ENCODE peak calls at places on chromosomes 6 and 20, in ten cellular contexts. X is uterus; E is BJ; B is stomach; W is spleen; V is esophagus squamous epithelium; J is left lung; U is HepG2; F is CD4-positive, alpha-beta memory T cell; A is psoas muscle. S is an unnamed sample.

GRCh38 chr20:19260412-19261090 is 48.1 kb downstream of the SLC24A3 start:
- DNase-seq in X (no peak), E (peak; percentile 44), B (no peak), W (no peak), V (no peak), J (no peak), U (no peak), F (no peak), A (no peak), S (peak; percentile 54)

GRCh38 chr6:39294133-39294532 is 20.1 kb downstream of the KCNK17 start:
- DNase-seq in X (no peak), E (no peak), B (no peak), W (no peak), V (no peak), J (no peak), U (no peak), F (no peak), A (no peak), S (no peak)

GRCh38 chr6:38131527-38131965 is 312.0 kb downstream of the ZFAND3 start:
- DNase-seq in X (no peak), E (peak; percentile 94), B (no peak), W (no peak), V (no peak), J (no peak), U (no peak), F (no peak), A (no peak), S (peak; percentile 97)

GRCh38 chr6:84093405-84094049 is 60.0 kb downstream of the MRAP2 start:
- DNase-seq in X (no peak), E (no peak), B (no peak), W (no peak), V (no peak), J (no peak), U (no peak), F (no peak), A (no peak), S (no peak)

GRCh38 chr20:51108638-51109363 is 85.9 kb upstream of the KCNG1 start:
- DNase-seq in X (no peak), E (no peak), B (no peak), W (peak; percentile 55), V (no peak), J (no peak), U (no peak), F (no peak), A (no peak), S (no peak)

GRCh38 chr20:2283706-2284423 is 11.9 kb upstream of the TGM3 start:
- DNase-seq in X (no peak), E (no peak), B (no peak), W (no peak), V (no peak), J (no peak), U (no peak), F (no peak), A (no peak), S (no peak)

GRCh38 chr6:98633886-98634285 is 200.5 kb upstream of the POU3F2 start:
- DNase-seq in X (no peak), E (no peak), B (no peak), W (no peak), V (no peak), J (no peak), U (no peak), F (no peak), A (no peak), S (no peak)

GRCh38 chr6:52420668-52421358 is 671 bp downstream of the EFHC1 start:
- DNase-seq in X (no peak), E (no peak), B (no peak), W (peak; percentile 79), V (no peak), J (peak; percentile 17), U (peak; percentile 76), F (no peak), A (no peak), S (no peak)

GRCh38 chr6:166721576-166721975 is 94.5 kb upstream of the RPS6KA2 start:
- DNase-seq in X (no peak), E (no peak), B (no peak), W (no peak), V (no peak), J (no peak), U (no peak), F (no peak), A (no peak), S (no peak)

DNA sequence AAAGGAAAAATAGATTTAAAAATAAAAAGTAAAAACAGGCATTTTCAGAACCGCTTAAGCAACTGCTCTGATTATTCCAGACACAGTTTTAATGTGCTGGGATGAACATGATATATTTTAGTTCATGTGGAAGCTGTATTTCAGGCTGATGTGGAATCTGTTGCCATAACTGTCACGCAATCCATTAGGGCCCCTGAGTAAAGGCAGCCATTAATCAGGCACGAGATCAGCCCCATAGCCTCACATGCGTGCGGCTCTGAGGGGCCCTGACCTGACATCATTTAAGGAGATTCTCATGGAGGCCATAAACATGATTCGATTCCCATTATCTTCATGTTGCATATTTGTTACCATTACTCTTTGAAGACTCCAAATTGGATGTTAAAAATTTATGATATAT is 89.5 kb downstream of the SOBP start:
- DNase-seq in X (no peak), E (no peak), B (no peak), W (no peak), V (no peak), J (no peak), U (no peak), F (no peak), A (no peak), S (no peak)
- H3K4me3 ChIP-seq in X (no peak overlapping the region), E (no peak overlapping the region), B (no peak overlapping the region), W (no peak overlapping the region), V (no peak overlapping the region), J (no peak overlapping the region), U (no peak overlapping the region), F (no peak overlapping the region), A (no peak overlapping the region), S (no peak overlapping the region)

GRCh38 chr6:97055743-97056142 is 131.2 kb downstream of the KLHL32 start:
- DNase-seq in X (no peak), E (no peak), B (no peak), W (no peak), V (no peak), J (no peak), U (no peak), F (no peak), A (no peak), S (no peak)
- H3K4me3 ChIP-seq in X (no peak overlapping the region), E (no peak overlapping the region), B (no peak overlapping the region), W (no peak overlapping the region), V (no peak overlapping the region), J (no peak overlapping the region), U (no peak overlapping the region), F (no peak overlapping the region), A (no peak overlapping the region), S (no peak overlapping the region)

DNA sequence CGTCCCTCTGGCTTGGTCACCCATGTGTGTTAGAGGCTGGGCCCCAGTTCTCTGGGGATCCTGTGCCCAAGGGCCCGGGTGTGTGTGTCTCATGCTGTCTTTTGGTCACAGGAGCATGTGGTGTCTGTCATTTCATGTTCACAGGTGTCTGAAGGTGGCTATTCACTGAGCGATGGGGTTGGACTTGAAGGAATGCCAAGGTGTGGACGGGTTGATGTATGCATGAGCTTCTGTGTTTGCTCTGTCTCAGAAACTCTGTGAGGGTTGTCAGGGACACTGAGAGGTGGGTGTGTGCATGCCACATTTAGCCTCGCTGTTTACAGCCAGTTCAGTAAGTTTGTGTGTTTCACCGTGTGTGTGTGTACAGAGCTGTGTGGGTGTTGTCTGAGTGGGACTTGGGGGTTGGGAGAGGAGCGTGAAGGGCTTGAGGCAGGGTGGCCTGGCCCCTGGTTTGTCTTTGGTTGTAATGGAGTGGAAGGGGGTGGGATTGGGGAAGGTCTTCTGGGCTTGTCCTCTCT is 1.2 kb downstream of the DDR1 start:
- DNase-seq in X (no peak), E (no peak), B (peak; percentile 48), W (peak; percentile 59), V (no peak), J (no peak), U (peak; percentile 70), F (no peak), A (no peak), S (peak; percentile 21)
- H3K4me3 ChIP-seq in X (peak overlapping the region; percentile 86), E (peak overlapping the region; percentile 60), B (peak overlapping the region; percentile 80), W (peak overlapping the region; percentile 63), V (peak overlapping the region; percentile 97), J (peak overlapping the region; percentile 60), U (peak overlapping the region; percentile 91), F (peak overlapping the region; percentile 17), A (peak overlapping the region; percentile 78), S (peak overlapping the region; percentile 78)

DNA sequence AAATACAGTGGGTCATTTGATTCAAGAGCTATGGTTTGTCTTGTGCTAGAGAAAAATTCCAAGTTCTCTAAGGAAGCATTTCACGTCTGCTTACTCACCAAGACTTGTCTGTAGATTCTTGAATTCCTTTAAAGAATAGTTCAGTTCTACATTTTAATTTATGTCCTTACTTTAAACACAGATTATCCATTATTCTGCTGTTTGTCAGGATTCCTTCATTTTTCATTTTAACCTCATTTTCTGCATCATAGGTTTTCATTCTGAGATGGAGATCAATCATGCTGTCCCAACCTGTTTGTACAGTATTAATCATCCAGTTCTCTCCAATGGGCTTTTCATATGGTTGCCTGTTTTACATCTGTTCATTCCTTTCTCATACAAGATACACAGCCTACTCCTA is 24.5 kb upstream of the POPDC3 start:
- DNase-seq in X (no peak), E (no peak), B (no peak), W (no peak), V (no peak), J (no peak), U (no peak), F (no peak), A (no peak), S (peak; percentile 81)
- H3K4me3 ChIP-seq in X (no peak overlapping the region), E (no peak overlapping the region), B (no peak overlapping the region), W (no peak overlapping the region), V (no peak overlapping the region), J (no peak overlapping the region), U (no peak overlapping the region), F (no peak overlapping the region), A (no peak overlapping the region), S (no peak overlapping the region)

GRCh38 chr6:100456178-100456880 is 8.4 kb downstream of the SIM1 start:
- DNase-seq in X (no peak), E (no peak), B (no peak), W (no peak), V (no peak), J (no peak), U (no peak), F (no peak), A (no peak), S (no peak)
- H3K4me3 ChIP-seq in X (no peak overlapping the region), E (peak overlapping the region; percentile 46), B (no peak overlapping the region), W (no peak overlapping the region), V (no peak overlapping the region), J (no peak overlapping the region), U (no peak overlapping the region), F (no peak overlapping the region), A (peak overlapping the region; percentile 84), S (peak overlapping the region; percentile 31)

GRCh38 chr20:63488331-63489251 is 10.3 kb downstream of the EEF1A2 start:
- DNase-seq in X (no peak), E (no peak), B (no peak), W (no peak), V (no peak), J (peak; percentile 75), U (no peak), F (no peak), A (peak; percentile 53), S (no peak)
- H3K4me3 ChIP-seq in X (no peak overlapping the region), E (no peak overlapping the region), B (no peak overlapping the region), W (no peak overlapping the region), V (no peak overlapping the region), J (no peak overlapping the region), U (no peak overlapping the region), F (no peak overlapping the region), A (no peak overlapping the region), S (no peak overlapping the region)

GRCh38 chr6:106670236-106670635 is 40.9 kb downstream of the QRSL1 start:
- DNase-seq in X (no peak), E (no peak), B (no peak), W (no peak), V (no peak), J (no peak), U (no peak), F (no peak), A (no peak), S (no peak)
- H3K4me3 ChIP-seq in X (no peak overlapping the region), E (no peak overlapping the region), B (no peak overlapping the region), W (no peak overlapping the region), V (no peak overlapping the region), J (no peak overlapping the region), U (no peak overlapping the region), F (no peak overlapping the region), A (no peak overlapping the region), S (no peak overlapping the region)

S was measured in AG10803.